ENCODE peak calls at places on chromosomes 4 and X, in seven cellular contexts. H is OCI-LY7, Q is SK-N-SH, E is psoas muscle, Y is sigmoid colon, B is Caco-2, J is A549. W is an unnamed sample.

GRCh38 chr4:86741841-86742240 is 107.3 kb downstream of the SLC10A6 start:
- DNase-seq in H (no peak), B (no peak), E (no peak), J (no peak), Y (no peak), Q (no peak), W (no peak)

GRCh38 chrX:155997436-155997835 is at the start of gene IL9R:
- DNase-seq in J (no peak), E (no peak), Q (no peak), B (no peak), Y (no peak), H (no peak), W (peak; percentile 40)

GRCh38 chrX:21934414-21934813 is 6.1 kb upstream of the SMS start:
- DNase-seq in B (no peak), Q (no peak), J (no peak), E (no peak), H (no peak), Y (no peak), W (no peak)

GRCh38 chr4:71293705-71294104 is 45.1 kb upstream of the SLC4A4 start:
- DNase-seq in H (no peak), E (no peak), B (no peak), J (no peak), Y (no peak), Q (no peak), W (no peak)

GRCh38 chr4:141215030-141215429 is 5.7 kb upstream of the ZNF330 start:
- DNase-seq in B (no peak), E (no peak), H (no peak), Y (no peak), Q (peak; percentile 19), J (no peak), W (no peak)

GRCh38 chr4:7158081-7158750 is 34.1 kb upstream of the SORCS2 start:
- DNase-seq in J (no peak), Q (no peak), Y (peak; percentile 15), B (no peak), H (no peak), E (peak; percentile 12), W (peak; percentile 21)

GRCh38 chrX:118904218-118904617 is 70.2 kb upstream of the LONRF3 start:
- DNase-seq in H (no peak), B (no peak), E (no peak), Q (no peak), Y (no peak), J (no peak), W (no peak)

GRCh38 chrX:12891915-12892506 is 14.4 kb upstream of the TLR8 start:
- DNase-seq in Q (no peak), B (no peak), H (peak; percentile 72), E (no peak), J (no peak), Y (no peak), W (no peak)

GRCh38 chr4:171644430-171645057 is 168.7 kb upstream of the GALNTL6 start:
- DNase-seq in J (no peak), Q (no peak), B (no peak), E (no peak), H (no peak), Y (no peak), W (no peak)

GRCh38 chr4:125125256-125125655 is 189.5 kb upstream of the FAT4 start:
- DNase-seq in Q (no peak), E (no peak), H (no peak), B (no peak), Y (no peak), J (no peak), W (no peak)

GRCh38 chr4:26174033-26174432 is 146.8 kb upstream of the RBPJ start:
- DNase-seq in H (no peak), Y (no peak), Q (no peak), E (no peak), B (peak; percentile 62), J (no peak), W (no peak)

GRCh38 chr4:143701365-143701764 is 890 bp upstream of the FREM3 start:
- DNase-seq in Y (no peak), H (no peak), E (no peak), B (no peak), J (no peak), Q (no peak), W (no peak)

GRCh38 chrX:41332988-41333743 is 796 bp upstream of the DDX3X start:
- DNase-seq in H (peak; percentile 87), E (peak; percentile 93), Y (peak; percentile 95), J (peak; percentile 89), B (peak; percentile 91), Q (peak; percentile 94), W (peak; percentile 95)

GRCh38 chrX:103817502-103817901 is 14.6 kb downstream of the RAB9B start:
- DNase-seq in B (no peak), E (no peak), H (peak; percentile 71), J (no peak), Q (peak; percentile 30), Y (no peak), W (no peak)

GRCh38 chr4:30770049-30770549 is 49.9 kb downstream of the PCDH7 start:
- DNase-seq in Y (no peak), J (no peak), Q (no peak), B (no peak), E (no peak), H (no peak), W (no peak)

GRCh38 chrX:95509474-95509873 is 1175.2 kb upstream of the DIAPH2 start:
- DNase-seq in Q (no peak), E (no peak), Y (no peak), B (no peak), J (no peak), H (no peak), W (no peak)

DNA sequence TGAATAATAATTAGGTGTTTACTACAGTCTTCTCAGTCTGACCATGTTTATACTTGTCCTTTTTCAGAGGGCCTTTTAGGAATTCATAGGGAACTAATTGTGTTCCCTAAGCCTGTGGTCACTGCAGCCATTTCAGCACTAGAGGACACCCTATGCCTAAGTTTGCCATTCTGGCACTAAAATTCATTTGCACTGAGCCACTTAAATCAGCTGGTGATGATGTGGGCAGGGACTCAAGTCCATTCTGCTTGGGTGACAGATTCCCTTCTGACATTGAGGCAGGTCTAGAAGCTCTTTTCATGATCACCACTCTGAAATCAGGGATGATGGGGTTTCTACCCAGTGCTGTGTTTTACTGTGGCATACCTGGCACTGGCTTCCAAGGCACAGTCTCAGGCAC is 1178.9 kb upstream of the DIAPH2 start:
- DNase-seq in H (no peak), J (no peak), E (no peak), B (peak; percentile 36), Q (no peak), Y (no peak), W (no peak)
- TF ChIP-seq CTCF in H (no peak), J (no peak), E (no peak), B (peak; percentile 30), Q (peak; percentile 5), Y (no peak), W (no peak)

GRCh38 chrX:45778621-45779020 is 577.9 kb upstream of the DIPK2B start:
- DNase-seq in E (no peak), Q (no peak), B (no peak), J (no peak), H (no peak), Y (no peak), W (no peak)

GRCh38 chrX:45771114-45771513 is 570.4 kb upstream of the DIPK2B start:
- DNase-seq in Q (no peak), B (peak; percentile 53), H (no peak), J (peak; percentile 59), Y (peak; percentile 77), E (no peak), W (peak; percentile 79)

GRCh38 chrX:45771560-45772340 is 571.1 kb upstream of the DIPK2B start:
- DNase-seq in H (no peak), Y (no peak), B (no peak), Q (no peak), E (no peak), J (no peak), W (no peak)

GRCh38 chrX:45775462-45775861 is 574.8 kb upstream of the DIPK2B start:
- DNase-seq in Y (no peak), B (peak; percentile 38), Q (no peak), J (no peak), H (no peak), E (no peak), W (no peak)

GRCh38 chrX:45774961-45775360 is 574.3 kb upstream of the DIPK2B start:
- DNase-seq in E (no peak), Y (peak; percentile 68), Q (no peak), J (no peak), B (no peak), H (no peak), W (no peak)
- H3K4me1 ChIP-seq in E (no peaks in the 10 kb centered on the region), Y (no peaks in the 10 kb centered on the region), Q (no peaks in the 10 kb centered on the region), J (peaks cover 83% of the 10 kb centered on the region), B (peaks cover 19% of the 10 kb centered on the region), H (no peaks in the 10 kb centered on the region), W (no peaks in the 10 kb centered on the region)

GRCh38 chr4:153792007-153792892 is 3.4 kb upstream of the SFRP2 start:
- DNase-seq in H (no peak), E (peak; percentile 75), Y (peak; percentile 84), Q (peak; percentile 82), J (no peak), B (no peak), W (no peak)

GRCh38 chr4:153788419-153789276 is at the start of gene SFRP2:
- DNase-seq in Y (peak; percentile 70), E (peak; percentile 51), B (no peak), H (no peak), Q (peak; percentile 44), J (no peak), W (no peak)

GRCh38 chr4:153788064-153788418 is 842 bp downstream of the SFRP2 start:
- DNase-seq in B (no peak), H (no peak), Y (peak; percentile 66), E (no peak), Q (peak; percentile 20), J (no peak), W (no peak)

GRCh38 chr4:153790962-153791551 is 2.2 kb upstream of the SFRP2 start:
- DNase-seq in B (no peak), Y (peak; percentile 71), J (no peak), Q (peak; percentile 78), H (no peak), E (peak; percentile 68), W (no peak)

GRCh38 chr4:153789741-153790651 is 1.1 kb upstream of the SFRP2 start:
- DNase-seq in J (no peak), B (no peak), H (no peak), Q (peak; percentile 38), Y (peak; percentile 63), E (no peak), W (no peak)
- H3K4me3 ChIP-seq in J (no peak overlapping the region), B (no peak overlapping the region), H (no peak overlapping the region), Q (no peak overlapping the region), Y (peak overlapping the region; percentile 41), E (no peak overlapping the region), W (peak overlapping the region; percentile 62)

DNA sequence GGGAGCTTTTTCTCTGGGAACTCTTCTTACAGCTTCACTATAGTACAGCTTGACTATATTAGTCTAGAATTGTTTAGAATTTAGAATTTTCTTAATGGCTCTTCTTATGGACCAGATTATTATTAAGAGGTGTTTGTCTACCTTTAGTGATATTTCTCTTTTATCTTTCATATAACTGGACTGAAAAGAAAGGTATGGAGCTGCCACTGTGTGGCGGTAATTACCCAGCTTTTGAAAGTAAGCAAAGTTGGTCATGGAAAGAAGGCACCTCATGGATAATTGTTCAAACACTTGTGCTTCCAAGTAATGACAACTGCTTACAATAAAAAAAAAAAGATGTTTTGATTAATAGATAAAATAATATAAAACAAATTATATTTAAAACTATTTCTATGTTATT is 1112.5 kb downstream of the TECRL start:
- DNase-seq in Q (no peak), Y (no peak), E (no peak), J (no peak), B (no peak), H (no peak), W (no peak)
- TF ChIP-seq CTCF in Q (no peak), Y (no peak), E (no peak), J (no peak), B (no peak), H (no peak), W (peak; percentile 6)